ENCODE peak calls at places on chromosome 5, in four cellular contexts. O is neural crest cell, J is GM10248, L is thyroid gland. C is an unnamed sample.

GRCh38 chr5:76294573-76294972 is 108.5 kb upstream of the IQGAP2 start:
- DNase-seq in J (no peak), L (peak), O (no peak), C (no peak)

GRCh38 chr5:74429495-74429894 is 211.0 kb downstream of the ENC1 start:
- DNase-seq in J (no peak), O (no peak), L (no peak), C (no peak)

GRCh38 chr5:90940227-90940995 is 381.8 kb downstream of the ADGRV1 start:
- DNase-seq in J (peak), O (peak), L (peak), C (peak)

GRCh38 chr5:113061851-113062631 is 85.4 kb downstream of the DCP2 start:
- DNase-seq in J (no peak), O (no peak), L (no peak), C (peak)

GRCh38 chr5:129241755-129242154 is 147.2 kb downstream of the ISOC1 start:
- DNase-seq in J (no peak), O (no peak), L (no peak), C (no peak)

GRCh38 chr5:28328691-28329090 is 1290.3 kb upstream of the CDH9 start:
- DNase-seq in J (no peak), L (no peak), O (no peak), C (peak)

GRCh38 chr5:60521379-60522298 is 178.3 kb downstream of the DEPDC1B start:
- DNase-seq in J (peak), O (no peak), L (no peak), C (no peak)

GRCh38 chr5:179870403-179870903 is 11.8 kb upstream of the MRNIP start:
- DNase-seq in J (no peak), O (no peak), L (peak), C (peak)

GRCh38 chr5:134124289-134125194 is 10.1 kb downstream of the TCF7 start:
- DNase-seq in L (no peak), J (no peak), O (no peak), C (peak)

GRCh38 chr5:160342413-160342941 is 27.9 kb downstream of the C1QTNF2 start:
- DNase-seq in O (no peak), L (peak), J (no peak), C (peak)

GRCh38 chr5:67215592-67216471 is 19.2 kb upstream of the CD180 start:
- DNase-seq in L (peak), J (peak), O (no peak), C (peak)

GRCh38 chr5:5266296-5266695 is 126.2 kb downstream of the ADAMTS16 start:
- DNase-seq in L (no peak), J (no peak), O (no peak), C (no peak)

GRCh38 chr5:151464101-151464500 is 16.7 kb downstream of the SLC36A1 start:
- DNase-seq in J (no peak), L (no peak), O (no peak), C (no peak)

GRCh38 chr5:112492291-112492690 is 73.2 kb upstream of the EPB41L4A start:
- DNase-seq in L (peak), J (peak), O (peak), C (peak)

GRCh38 chr5:103428411-103428871 is 134.1 kb downstream of the NUDT12 start:
- DNase-seq in J (no peak), L (peak), O (no peak), C (no peak)

GRCh38 chr5:33997331-33997983 is 10.4 kb downstream of the AMACR start:
- DNase-seq in O (no peak), L (peak), J (peak), C (peak)

GRCh38 chr5:35047785-35048404 is at the start of gene AGXT2:
- DNase-seq in J (no peak), L (no peak), O (no peak), C (no peak)

GRCh38 chr5:177426566-177427210 is at the start of gene GRK6:
- DNase-seq in L (peak), O (no peak), J (peak), C (peak)

GRCh38 chr5:5017827-5018559 is 122.1 kb upstream of the ADAMTS16 start:
- DNase-seq in L (no peak), O (no peak), J (no peak), C (peak)

GRCh38 chr5:58241383-58241782 is 218.5 kb downstream of the PLK2 start:
- DNase-seq in O (no peak), L (no peak), J (no peak), C (no peak)

GRCh38 chr5:143008809-143009521 is 238.8 kb downstream of the ARHGAP26 start:
- DNase-seq in J (peak), L (no peak), O (no peak), C (peak)

GRCh38 chr5:175542232-175542965 is 64.0 kb downstream of the SFXN1 start:
- DNase-seq in J (no peak), O (no peak), L (no peak), C (no peak)

GRCh38 chr5:55905251-55905650 is 54.1 kb downstream of the IL31RA start:
- DNase-seq in J (no peak), O (no peak), L (no peak), C (no peak)

GRCh38 chr5:142000709-142001484 is 11.9 kb downstream of the GNPDA1 start:
- DNase-seq in L (peak), J (no peak), O (no peak), C (peak)

GRCh38 chr5:180639743-180640300 is 9.6 kb downstream of the FLT4 start:
- DNase-seq in J (no peak), O (no peak), L (peak), C (no peak)

GRCh38 chr5:79636981-79637733 is 24.9 kb downstream of the TENT2 start:
- DNase-seq in O (no peak), L (no peak), J (no peak), C (peak)

GRCh38 chr5:122436615-122437014 is 124.6 kb downstream of the SNCAIP start:
- DNase-seq in L (no peak), J (no peak), O (no peak), C (no peak)

GRCh38 chr5:30392897-30393296 is 800.6 kb upstream of the CDH6 start:
- DNase-seq in J (no peak), O (no peak), L (peak), C (no peak)

GRCh38 chr5:36733183-36733582 is 126.8 kb downstream of the SLC1A3 start:
- DNase-seq in L (peak), O (no peak), J (no peak), C (no peak)

GRCh38 chr5:111707624-111708165 is 49.3 kb downstream of the NREP start:
- DNase-seq in J (no peak), O (no peak), L (no peak), C (no peak)

GRCh38 chr5:122152266-122152900 is 23.0 kb downstream of the ZNF474 start:
- DNase-seq in O (no peak), L (peak), J (no peak), C (no peak)

GRCh38 chr5:7755958-7756357 is 95.0 kb downstream of the CFAP90 start:
- DNase-seq in J (no peak), O (no peak), L (no peak), C (no peak)

GRCh38 chr5:57834829-57835554 is 352.4 kb upstream of the ACTBL2 start:
- DNase-seq in J (no peak), L (peak), O (no peak), C (peak)

GRCh38 chr5:94691947-94692346 is 73.5 kb downstream of the SLF1 start:
- DNase-seq in L (peak), O (no peak), J (no peak), C (peak)

GRCh38 chr5:153900703-153901395 is 137.9 kb downstream of the FAM114A2 start:
- DNase-seq in O (no peak), J (no peak), L (no peak), C (peak)

GRCh38 chr5:180358179-180358578 is 5.0 kb upstream of the GFPT2 start:
- DNase-seq in J (no peak), O (no peak), L (no peak), C (no peak)

GRCh38 chr5:36826694-36827093 is 49.9 kb upstream of the NIPBL start:
- DNase-seq in O (no peak), L (no peak), J (no peak), C (no peak)

GRCh38 chr5:158023266-158023665 is 164.3 kb upstream of the CLINT1 start:
- DNase-seq in L (no peak), J (no peak), O (no peak), C (peak)

GRCh38 chr5:160260881-160261815 is 31.8 kb downstream of the FABP6 start:
- DNase-seq in L (peak), J (no peak), O (no peak), C (peak)

GRCh38 chr5:134101686-134102439 is 12.6 kb upstream of the TCF7 start:
- DNase-seq in J (peak), O (peak), L (peak), C (peak)

GRCh38 chr5:137190031-137190430 is 309.1 kb downstream of the SPOCK1 start:
- DNase-seq in L (no peak), O (no peak), J (no peak), C (no peak)
- TF ChIP-seq CTCF in L (no peak), O (no peak), J (no peak), C (no peak)

GRCh38 chr5:19795218-19795617 is 192.8 kb downstream of the CDH18 start:
- DNase-seq in L (no peak), J (no peak), O (no peak), C (peak)
- TF ChIP-seq CTCF in L (no peak), J (no peak), O (no peak), C (no peak)

GRCh38 chr5:149280124-149280523 is 8.5 kb downstream of the AFAP1L1 start:
- DNase-seq in J (no peak), O (no peak), L (no peak), C (no peak)
- TF ChIP-seq CTCF in J (no peak), O (no peak), L (no peak), C (no peak)

GRCh38 chr5:116394186-116394867 is 180.3 kb downstream of the SEMA6A start:
- DNase-seq in L (no peak), J (no peak), O (no peak), C (peak)

GRCh38 chr5:116395178-116395577 is 179.4 kb downstream of the SEMA6A start:
- DNase-seq in J (no peak), O (no peak), L (peak), C (no peak)

GRCh38 chr5:116396700-116397099 is 177.9 kb downstream of the SEMA6A start:
- DNase-seq in O (no peak), L (no peak), J (no peak), C (no peak)

GRCh38 chr5:116401546-116401945 is 173.1 kb downstream of the SEMA6A start:
- DNase-seq in L (no peak), O (no peak), J (no peak), C (no peak)

DNA sequence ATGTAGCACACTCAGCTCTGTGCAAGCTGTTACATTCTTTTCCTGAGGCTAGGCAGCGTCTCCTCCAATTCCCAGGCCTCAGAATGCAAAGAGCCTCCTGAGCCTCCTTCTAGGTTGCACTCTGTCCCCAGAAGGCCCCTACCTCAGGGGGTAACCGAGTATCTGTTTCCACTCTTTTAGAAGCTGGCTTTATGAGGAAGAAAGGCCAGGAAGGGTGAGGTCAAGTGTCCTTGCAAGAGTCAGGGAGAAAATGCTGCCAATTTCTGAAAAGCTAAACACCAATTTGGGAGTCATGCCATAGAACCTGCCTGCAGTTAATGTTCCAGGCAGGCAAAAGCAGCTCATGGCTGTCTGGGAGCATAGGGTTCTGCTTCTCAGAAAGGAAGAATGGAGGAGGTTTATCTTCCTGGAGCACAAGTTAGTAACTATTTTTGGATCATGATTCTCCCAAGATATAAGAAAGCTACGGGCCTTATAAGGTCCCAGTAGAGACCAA is 178.9 kb downstream of the SEMA6A start:
- DNase-seq in L (peak), J (no peak), O (no peak), C (no peak)
- TF ChIP-seq CTCF in L (no peak), J (no peak), O (no peak), C (no peak)

GRCh38 chr5:97141031-97141430 is 1.4 kb downstream of the LIX1 start:
- DNase-seq in L (no peak), J (no peak), O (no peak), C (no peak)
- TF ChIP-seq CTCF in L (no peak), J (no peak), O (no peak), C (no peak)

GRCh38 chr5:127042593-127042992 is 12.2 kb upstream of the MARCHF3 start:
- DNase-seq in L (no peak), J (no peak), O (no peak), C (peak)
- TF ChIP-seq CTCF in L (no peak), J (peak), O (peak), C (peak)

DNA sequence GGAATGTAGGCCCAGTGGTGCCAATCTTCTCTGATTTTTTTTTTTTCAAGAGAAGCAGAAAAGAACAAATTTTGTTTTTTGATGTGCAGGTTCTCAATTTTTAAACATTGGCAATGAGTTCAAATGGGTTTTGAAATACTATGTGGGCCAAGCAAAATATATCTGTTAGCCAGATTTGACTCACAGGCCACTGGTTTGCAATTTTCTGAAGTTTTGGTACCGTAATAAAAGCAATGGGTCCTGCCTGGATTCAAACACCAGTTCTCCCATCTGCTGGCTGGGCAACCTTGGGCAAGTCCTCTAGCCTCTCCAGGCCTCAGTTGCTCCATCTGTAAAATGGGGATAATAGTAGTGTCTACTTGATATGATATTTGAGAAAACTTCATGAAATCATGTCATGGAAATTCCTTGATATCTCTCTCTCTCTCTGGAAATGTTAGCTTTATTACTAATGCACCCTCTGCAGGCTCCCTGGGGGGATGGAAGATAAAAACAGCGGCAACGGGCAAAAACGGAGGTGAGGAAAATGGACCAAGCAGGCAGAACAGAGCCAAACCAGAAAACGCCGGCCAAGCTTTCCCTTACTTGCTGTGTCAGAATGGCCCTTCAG is 63.4 kb downstream of the SMIM23 start:
- DNase-seq in J (no peak), O (no peak), L (no peak), C (no peak)
- TF ChIP-seq CTCF in J (no peak), O (no peak), L (no peak), C (peak)

GRCh38 chr5:9533577-9534334 is 12.1 kb downstream of the SEMA5A start:
- DNase-seq in O (no peak), J (no peak), L (no peak), C (no peak)

GRCh38 chr5:9534881-9535517 is 10.9 kb downstream of the SEMA5A start:
- DNase-seq in O (no peak), J (no peak), L (no peak), C (no peak)

GRCh38 chr5:9529513-9529912 is 16.4 kb downstream of the SEMA5A start:
- DNase-seq in O (no peak), L (no peak), J (no peak), C (no peak)

GRCh38 chr5:9536717-9537116 is 9.2 kb downstream of the SEMA5A start:
- DNase-seq in J (no peak), O (no peak), L (no peak), C (no peak)

GRCh38 chr5:9533096-9533495 is 12.8 kb downstream of the SEMA5A start:
- DNase-seq in O (no peak), J (no peak), L (no peak), C (no peak)
- TF ChIP-seq CTCF in O (no peak), J (no peak), L (no peak), C (no peak)

DNA sequence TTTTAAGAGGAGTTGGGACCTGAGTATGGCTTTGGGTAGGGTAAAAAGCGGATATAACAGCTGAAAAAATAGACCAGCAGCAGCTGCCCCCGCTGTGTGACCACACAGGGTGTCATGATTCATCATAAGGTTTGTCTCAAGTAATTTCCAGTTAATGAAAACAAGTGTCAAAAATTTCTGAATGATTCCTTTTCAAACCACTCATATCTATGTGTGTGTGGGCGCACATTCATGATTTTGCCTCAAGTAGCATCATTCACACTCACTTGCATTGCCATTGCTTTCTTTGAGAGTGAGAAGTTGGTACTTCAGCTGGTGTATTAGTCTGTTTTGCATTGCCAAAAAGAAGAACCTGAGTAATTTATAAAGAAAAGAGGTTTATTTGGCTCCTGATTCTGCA is 12.1 kb upstream of the TNFAIP8 start:
- DNase-seq in L (no peak), O (no peak), J (no peak), C (peak)
- TF ChIP-seq CTCF in L (no peak), O (no peak), J (no peak), C (no peak)

DNA sequence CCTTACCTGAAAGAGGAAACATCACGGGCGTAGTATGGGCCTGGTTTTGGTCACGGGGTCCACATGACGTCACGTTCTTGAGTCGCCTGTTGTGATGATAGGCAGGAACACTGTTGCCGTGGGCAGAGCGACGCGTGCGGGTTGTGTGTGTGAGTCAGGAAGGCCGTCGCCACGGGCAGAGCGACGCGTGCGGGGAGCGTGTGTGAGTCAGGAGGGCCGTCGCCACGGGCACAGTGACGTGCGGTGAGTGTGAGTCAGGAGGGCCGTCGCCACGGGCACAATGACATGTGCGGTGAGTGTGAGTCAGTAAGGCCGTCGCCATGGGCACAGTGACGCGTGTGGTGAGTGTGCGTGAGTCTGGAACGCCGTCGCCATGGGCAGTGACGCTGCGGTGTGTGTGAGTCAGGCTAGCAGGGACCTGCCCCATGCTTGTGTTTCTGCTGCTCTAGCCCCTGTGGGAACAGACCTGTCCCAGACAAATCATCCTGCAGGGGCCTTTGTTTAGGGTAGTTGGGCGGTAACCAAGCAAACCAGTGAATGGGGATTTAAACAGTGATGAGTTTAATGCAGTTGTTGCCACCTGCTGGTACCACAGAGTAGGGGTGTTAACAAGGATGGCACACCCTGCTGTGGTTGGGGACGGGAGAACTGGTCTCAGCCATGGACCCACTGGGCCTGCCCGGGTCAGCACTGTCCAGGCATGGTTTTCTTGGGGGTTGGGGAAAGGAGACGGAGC is 19.8 kb downstream of the TRIP13 start:
- DNase-seq in L (no peak), J (no peak), O (no peak), C (peak)
- TF ChIP-seq CTCF in L (no peak), J (no peak), O (peak), C (no peak)